ENCODE peak calls at places on chromosomes 13 and 19, in eight cellular contexts. H, G, T, K, C, O, X and S are unnamed samples.

GRCh38 chr19:57406516-57407123 is 4.3 kb upstream of the ZNF17 start:
- DNase-seq in H (peak), G (peak), T (peak), K (peak), C (no peak), O (peak), X (peak), S (no peak)

GRCh38 chr19:10364644-10365043 is 15.7 kb downstream of the TYK2 start:
- DNase-seq in H (no peak), G (no peak), T (no peak), K (no peak), C (no peak), O (no peak), X (no peak), S (no peak)

GRCh38 chr13:111486331-111486730 is 165.9 kb downstream of the TEX29 start:
- DNase-seq in H (no peak), G (no peak), T (no peak), K (no peak), C (no peak), O (no peak), X (no peak), S (peak)

GRCh38 chr13:109924376-109924775 is 138.0 kb upstream of the IRS2 start:
- DNase-seq in H (no peak), G (no peak), T (no peak), K (no peak), C (no peak), O (no peak), X (no peak), S (no peak)

GRCh38 chr19:43290568-43291359 is 21.4 kb upstream of the PSG9 start:
- DNase-seq in H (peak), G (peak), T (no peak), K (peak), C (no peak), O (no peak), X (no peak), S (peak)

GRCh38 chr19:41495589-41495988 is 52.6 kb downstream of the ERICH4 start:
- DNase-seq in H (no peak), G (no peak), T (no peak), K (no peak), C (no peak), O (no peak), X (no peak), S (no peak)

GRCh38 chr19:47661571-47661970 is 51.7 kb upstream of the EHD2 start:
- DNase-seq in H (peak), G (no peak), T (no peak), K (no peak), C (no peak), O (no peak), X (no peak), S (no peak)

GRCh38 chr13:75052616-75053015 is 429.4 kb downstream of the TBC1D4 start:
- DNase-seq in H (no peak), G (no peak), T (no peak), K (no peak), C (no peak), O (no peak), X (no peak), S (no peak)

GRCh38 chr19:32067686-32068085 is 277.7 kb upstream of the ZNF507 start:
- DNase-seq in H (no peak), G (peak), T (peak), K (no peak), C (no peak), O (no peak), X (no peak), S (no peak)

GRCh38 chr19:45863840-45864628 is at the start of gene FOXA3:
- DNase-seq in H (peak), G (no peak), T (peak), K (peak), C (no peak), O (no peak), X (peak), S (no peak)

GRCh38 chr13:43284162-43284561 is 260.8 kb downstream of the DNAJC15 start:
- DNase-seq in H (peak), G (no peak), T (no peak), K (peak), C (no peak), O (no peak), X (no peak), S (no peak)

GRCh38 chr19:13301627-13302334 is 151.6 kb downstream of the IER2 start:
- DNase-seq in H (no peak), G (no peak), T (no peak), K (no peak), C (no peak), O (no peak), X (no peak), S (no peak)

GRCh38 chr13:75341025-75341424 is 140.9 kb downstream of the TBC1D4 start:
- DNase-seq in H (no peak), G (no peak), T (no peak), K (no peak), C (no peak), O (no peak), X (no peak), S (no peak)

GRCh38 chr13:27012482-27013197 is 159.0 kb downstream of the USP12 start:
- DNase-seq in H (peak), G (no peak), T (no peak), K (no peak), C (no peak), O (no peak), X (no peak), S (peak)

GRCh38 chr13:97116754-97117153 is 105.4 kb upstream of the MBNL2 start:
- DNase-seq in H (peak), G (no peak), T (no peak), K (no peak), C (no peak), O (no peak), X (no peak), S (no peak)

GRCh38 chr19:33249740-33250366 is 24.2 kb upstream of the SLC7A10 start:
- DNase-seq in H (no peak), G (no peak), T (no peak), K (no peak), C (no peak), O (no peak), X (no peak), S (no peak)

GRCh38 chr13:111318396-111318795 is 2.0 kb upstream of the TEX29 start:
- DNase-seq in H (no peak), G (no peak), T (no peak), K (no peak), C (no peak), O (no peak), X (no peak), S (peak)

GRCh38 chr13:24254151-24254810 is 55.1 kb upstream of the C1QTNF9 start:
- DNase-seq in H (peak), G (no peak), T (no peak), K (no peak), C (no peak), O (peak), X (peak), S (no peak)

GRCh38 chr13:32947886-32948285 is 68.3 kb upstream of the KL start:
- DNase-seq in H (no peak), G (no peak), T (no peak), K (no peak), C (no peak), O (no peak), X (no peak), S (no peak)

GRCh38 chr19:29029271-29029670 is 183.7 kb downstream of the UQCRFS1 start:
- DNase-seq in H (no peak), G (no peak), T (no peak), K (no peak), C (no peak), O (no peak), X (no peak), S (no peak)

GRCh38 chr19:14517840-14518505 is at the start of gene DNAJB1:
- DNase-seq in H (peak), G (no peak), T (peak), K (peak), C (peak), O (peak), X (peak), S (peak)

GRCh38 chr13:80655778-80656518 is 315.0 kb upstream of the SPRY2 start:
- DNase-seq in H (no peak), G (no peak), T (peak), K (no peak), C (no peak), O (no peak), X (no peak), S (no peak)

GRCh38 chr19:49417090-49417489 is 6.2 kb downstream of the PTH2 start:
- DNase-seq in H (no peak), G (no peak), T (no peak), K (no peak), C (no peak), O (no peak), X (no peak), S (no peak)

GRCh38 chr13:79451500-79451962 is 29.4 kb upstream of the NDFIP2 start:
- DNase-seq in H (peak), G (no peak), T (peak), K (peak), C (peak), O (peak), X (peak), S (no peak)

GRCh38 chr19:56109216-56109615 is 11.9 kb downstream of the ZNF787 start:
- DNase-seq in H (peak), G (no peak), T (no peak), K (no peak), C (no peak), O (no peak), X (no peak), S (no peak)